ENCODE peak calls at places on chromosomes 7 and 10, in ten cellular contexts. A is cardiac muscle cell; C is Peyer's patch; U is neuronal stem cell; O is lower leg skin; K is fibroblast of lung; W is IMR-90; E is left ventricle myocardium inferior; I is fibroblast of mammary gland; J is CD8-positive, alpha-beta memory T cell. B is an unnamed sample.

GRCh38 chr10:3568983-3569382 is 216.0 kb downstream of the KLF6 start:
- DNase-seq in A (no peak), C (no peak), U (no peak), O (no peak), K (no peak), W (no peak), E (no peak), I (no peak), J (no peak), B (no peak)

GRCh38 chr10:85642421-85643170 is 724.0 kb downstream of the GRID1 start:
- DNase-seq in A (no peak), C (no peak), U (no peak), O (no peak), K (no peak), W (no peak), E (no peak), I (peak; percentile 85), J (no peak), B (peak; percentile 1)

GRCh38 chr7:37915438-37915837 is 1.2 kb downstream of the SFRP4 start:
- DNase-seq in A (no peak), C (no peak), U (no peak), O (no peak), K (no peak), W (no peak), E (no peak), I (no peak), J (no peak), B (no peak)

GRCh38 chr10:60594476-60595051 is 183.7 kb upstream of the CDK1 start:
- DNase-seq in A (no peak), C (no peak), U (no peak), O (no peak), K (no peak), W (peak; percentile 31), E (no peak), I (peak; percentile 8), J (no peak), B (peak; percentile 36)

GRCh38 chr10:47282005-47282656 is 17.9 kb upstream of the GDF10 start:
- DNase-seq in A (no peak), C (no peak), U (no peak), O (peak; percentile 76), K (no peak), W (no peak), E (no peak), I (no peak), J (no peak), B (no peak)

GRCh38 chr10:79983286-79983909 is 34.5 kb upstream of the SFTPD start:
- DNase-seq in A (no peak), C (no peak), U (no peak), O (no peak), K (no peak), W (no peak), E (no peak), I (no peak), J (no peak), B (no peak)

GRCh38 chr7:36115448-36116321 is 37.4 kb upstream of the EEPD1 start:
- DNase-seq in A (peak; percentile 38), C (peak; percentile 28), U (no peak), O (peak; percentile 97), K (peak; percentile 92), W (peak; percentile 97), E (peak; percentile 56), I (peak; percentile 98), J (no peak), B (peak; percentile 93)

GRCh38 chr10:122495406-122496340 is 34.3 kb downstream of the HTRA1 start:
- DNase-seq in A (peak; percentile 32), C (no peak), U (no peak), O (no peak), K (peak; percentile 77), W (no peak), E (no peak), I (peak; percentile 89), J (no peak), B (peak; percentile 86)

GRCh38 chr7:69839782-69840181 is 241.5 kb downstream of the AUTS2 start:
- DNase-seq in A (no peak), C (peak; percentile 18), U (no peak), O (no peak), K (no peak), W (no peak), E (no peak), I (no peak), J (no peak), B (no peak)

GRCh38 chr7:25073451-25073850 is 51.6 kb downstream of the CYCS start:
- DNase-seq in A (peak; percentile 23), C (no peak), U (no peak), O (no peak), K (peak; percentile 52), W (peak; percentile 86), E (no peak), I (peak; percentile 77), J (no peak), B (peak; percentile 23)

GRCh38 chr7:150450491-150450992 is at the start of gene GIMAP8:
- DNase-seq in A (no peak), C (peak; percentile 59), U (no peak), O (peak; percentile 90), K (no peak), W (no peak), E (peak; percentile 77), I (no peak), J (peak; percentile 72), B (peak; percentile 7)

DNA sequence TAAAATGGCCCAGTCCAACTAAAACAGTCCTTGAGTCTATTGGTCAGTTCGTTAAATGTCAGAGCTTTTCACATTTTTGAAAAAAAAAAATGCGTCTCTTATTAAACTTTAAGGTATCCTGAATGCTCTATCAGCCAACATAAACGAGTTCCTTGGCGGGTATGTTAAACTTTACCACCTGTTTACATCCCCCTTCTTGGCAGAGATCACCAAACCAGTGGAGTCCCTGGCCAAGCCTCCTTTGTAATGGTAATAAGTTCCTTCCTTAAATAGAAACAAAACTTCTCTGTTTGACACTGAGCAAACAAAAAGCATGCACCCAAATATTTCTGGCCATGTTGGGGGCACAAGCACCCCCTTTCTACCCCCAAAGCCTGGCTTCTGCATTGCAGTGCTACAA is 3.2 kb downstream of the TRIL start:
- DNase-seq in A (no peak), C (no peak), U (no peak), O (no peak), K (no peak), W (no peak), E (no peak), I (no peak), J (no peak), B (no peak)
- H3K4me3 ChIP-seq in A (no peak overlapping the region), C (no peak overlapping the region), U (no peak overlapping the region), O (no peak overlapping the region), K (no peak overlapping the region), W (no peak overlapping the region), E (peak overlapping the region; percentile 72), I (no peak overlapping the region), J (no peak overlapping the region), B (no peak overlapping the region)

DNA sequence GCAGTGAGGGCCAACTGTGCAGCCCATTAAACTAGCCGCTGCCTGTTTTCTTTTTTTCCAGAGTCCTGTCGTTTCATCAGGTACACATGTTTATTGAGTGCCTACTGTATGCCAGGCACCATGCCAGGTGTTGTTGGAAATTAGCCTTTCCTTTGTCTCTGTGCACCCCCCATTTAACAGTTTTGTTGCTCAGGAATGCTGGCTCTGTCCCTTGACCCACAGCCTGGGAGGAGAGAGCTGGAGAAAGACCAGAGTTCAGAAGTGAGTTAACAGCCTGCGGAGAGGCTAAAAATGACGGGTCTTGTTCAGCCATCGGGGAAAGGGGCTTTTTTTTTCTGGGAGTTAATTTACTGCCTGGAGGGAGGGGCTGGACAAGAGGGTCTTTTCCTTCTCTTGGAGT is 1.3 kb downstream of the LRMDA start:
- DNase-seq in A (no peak), C (no peak), U (no peak), O (peak; percentile 37), K (no peak), W (no peak), E (no peak), I (no peak), J (no peak), B (no peak)
- H3K4me3 ChIP-seq in A (no peak overlapping the region), C (no peak overlapping the region), U (no peak overlapping the region), O (no peak overlapping the region), K (no peak overlapping the region), W (no peak overlapping the region), E (no peak overlapping the region), I (no peak overlapping the region), J (no peak overlapping the region), B (no peak overlapping the region)

GRCh38 chr10:114856544-114857287 is 35.1 kb downstream of the FHIP2A start:
- DNase-seq in A (no peak), C (no peak), U (no peak), O (no peak), K (peak; percentile 65), W (peak; percentile 90), E (no peak), I (peak; percentile 65), J (no peak), B (peak; percentile 89)
- H3K4me3 ChIP-seq in A (no peak overlapping the region), C (no peak overlapping the region), U (no peak overlapping the region), O (no peak overlapping the region), K (no peak overlapping the region), W (no peak overlapping the region), E (no peak overlapping the region), I (no peak overlapping the region), J (no peak overlapping the region), B (peak overlapping the region; percentile 24)

GRCh38 chr7:64667311-64667710 is 1.4 kb downstream of the ZNF107 start:
- DNase-seq in A (no peak), C (no peak), U (no peak), O (peak; percentile 31), K (no peak), W (no peak), E (no peak), I (no peak), J (no peak), B (no peak)
- H3K4me3 ChIP-seq in A (peak overlapping the region; percentile 82), C (peak overlapping the region; percentile 0), U (no peak overlapping the region), O (no peak overlapping the region), K (peak overlapping the region; percentile 87), W (no peak overlapping the region), E (no peak overlapping the region), I (no peak overlapping the region), J (peak overlapping the region; percentile 99), B (no peak overlapping the region)

DNA sequence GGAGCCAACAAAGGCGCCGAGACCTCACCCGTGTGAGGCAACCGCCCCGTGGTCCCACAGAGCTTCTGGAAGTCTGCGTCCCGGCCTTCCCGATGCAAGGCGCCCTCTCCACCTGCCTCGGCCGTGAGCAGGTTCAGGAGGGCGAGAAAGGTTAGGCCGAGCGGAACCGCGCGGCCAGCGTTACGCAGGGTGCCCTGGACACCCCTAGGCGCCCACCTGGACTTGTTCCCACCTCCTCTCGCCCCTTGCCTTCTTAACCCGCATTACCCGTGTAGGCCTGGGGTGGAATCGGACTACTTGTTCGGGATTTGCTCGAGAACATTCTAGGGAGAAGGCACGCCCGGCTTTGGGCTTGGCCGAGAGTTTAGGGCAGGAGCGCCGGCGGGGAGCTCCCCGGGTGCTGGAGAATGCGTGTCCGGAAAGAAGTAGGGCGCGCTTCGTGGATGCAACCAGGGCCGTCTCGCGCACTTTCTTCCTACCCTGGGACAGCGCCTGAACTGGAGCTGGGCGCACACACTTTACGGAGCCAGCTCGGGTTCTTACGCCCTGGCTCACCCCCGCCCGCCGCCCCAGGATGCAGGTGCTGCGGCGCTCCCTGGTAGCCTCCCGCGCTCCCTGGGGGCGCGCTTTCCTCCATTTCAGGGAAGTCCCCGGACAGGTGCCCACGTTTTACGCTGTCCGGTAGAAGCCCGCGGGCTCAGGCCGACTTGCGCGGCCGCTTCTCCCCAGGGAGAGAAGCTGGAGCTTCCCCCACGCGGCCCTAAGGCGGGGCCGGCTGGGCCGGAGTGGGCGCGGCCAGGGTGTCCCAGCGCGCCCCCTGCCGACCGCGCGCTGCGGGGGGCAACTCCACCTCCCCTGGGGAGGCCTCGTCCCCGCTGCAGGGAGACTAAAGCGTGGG is 74.5 kb downstream of the INSIG1 start:
- DNase-seq in A (no peak), C (no peak), U (no peak), O (no peak), K (no peak), W (no peak), E (no peak), I (no peak), J (no peak), B (no peak)
- H3K4me3 ChIP-seq in A (no peak overlapping the region), C (peak overlapping the region; percentile 18), U (no peak overlapping the region), O (no peak overlapping the region), K (no peak overlapping the region), W (no peak overlapping the region), E (peak overlapping the region; percentile 55), I (no peak overlapping the region), J (no peak overlapping the region), B (no peak overlapping the region)